ENCODE peak calls at places on chromosome 9, in five cellular contexts. S is body of pancreas, G is MM.1S, W is BJ, J is WERI-Rb-1. O is an unnamed sample.
A peak's percentile ranks its signal among the peaks of the same experiment; 100 is the strongest.

GRCh38 chr9:20649381-20649780 is 27.1 kb upstream of the MLLT3 start:
- DNase-seq in S (no peak), G (no peak), W (no peak), J (no peak), O (no peak)

GRCh38 chr9:125829743-125830142 is 82.6 kb downstream of the PBX3 start:
- DNase-seq in S (no peak), G (no peak), W (no peak), J (no peak), O (peak; percentile 35)

GRCh38 chr9:132591751-132592314 is 9.4 kb downstream of the BARHL1 start:
- DNase-seq in S (no peak), G (no peak), W (no peak), J (no peak), O (no peak)

GRCh38 chr9:4937436-4937835 is 47.6 kb upstream of the JAK2 start:
- DNase-seq in S (no peak), G (no peak), W (no peak), J (no peak), O (no peak)

GRCh38 chr9:124470726-124471125 is 20.5 kb downstream of the ADGRD2 start:
- DNase-seq in S (no peak), G (no peak), W (no peak), J (no peak), O (no peak)

GRCh38 chr9:764105-764524 is 77.4 kb upstream of the DMRT1 start:
- DNase-seq in S (peak; percentile 72), G (no peak), W (no peak), J (peak; percentile 67), O (peak; percentile 90)

GRCh38 chr9:117103711-117104110 is 311.1 kb downstream of the ASTN2 start:
- DNase-seq in S (no peak), G (peak; percentile 9), W (no peak), J (no peak), O (peak; percentile 64)

GRCh38 chr9:124258765-124259272 is 1.1 kb downstream of the NEK6 start:
- DNase-seq in S (no peak), G (no peak), W (no peak), J (no peak), O (no peak)

GRCh38 chr9:107614765-107615164 is 125.2 kb upstream of the KLF4 start:
- DNase-seq in S (no peak), G (no peak), W (no peak), J (no peak), O (no peak)

GRCh38 chr9:92064711-92065110 is 50.5 kb downstream of the SPTLC1 start:
- DNase-seq in S (no peak), G (no peak), W (no peak), J (no peak), O (no peak)

GRCh38 chr9:113579270-113580040 is 115.9 kb downstream of the RGS3 start:
- DNase-seq in S (no peak), G (peak; percentile 42), W (no peak), J (no peak), O (peak; percentile 49)

GRCh38 chr9:74772126-74772525 is 115.6 kb downstream of the TRPM6 start:
- DNase-seq in S (no peak), G (no peak), W (no peak), J (no peak), O (no peak)

GRCh38 chr9:107807183-107807582 is 317.6 kb upstream of the KLF4 start:
- DNase-seq in S (no peak), G (no peak), W (no peak), J (no peak), O (no peak)

GRCh38 chr9:133490865-133491655 is 12.2 kb upstream of the SLC2A6 start:
- DNase-seq in S (no peak), G (no peak), W (no peak), J (no peak), O (no peak)

GRCh38 chr9:114214181-114214580 is 58.8 kb downstream of the COL27A1 start:
- DNase-seq in S (no peak), G (no peak), W (no peak), J (no peak), O (no peak)

GRCh38 chr9:23587903-23588302 is 238.1 kb downstream of the ELAVL2 start:
- DNase-seq in S (no peak), G (no peak), W (no peak), J (peak; percentile 8), O (no peak)

GRCh38 chr9:90099262-90099982 is 494.6 kb downstream of the GADD45G start:
- DNase-seq in S (no peak), G (peak; percentile 13), W (no peak), J (peak; percentile 36), O (peak; percentile 36)

GRCh38 chr9:118992813-118993747 is 376.2 kb downstream of the BRINP1 start:
- DNase-seq in S (no peak), G (no peak), W (no peak), J (no peak), O (no peak)
- H3K4me3 ChIP-seq in S (no peak overlapping the region), G (no peak overlapping the region), W (no peak overlapping the region), J (no peak overlapping the region), O (no peak overlapping the region)

GRCh38 chr9:121725008-121725795 is 73.8 kb downstream of the DAB2IP start:
- DNase-seq in S (peak; percentile 88), G (no peak), W (peak; percentile 97), J (no peak), O (no peak)
- H3K4me3 ChIP-seq in S (no peak overlapping the region), G (no peak overlapping the region), W (no peak overlapping the region), J (no peak overlapping the region), O (no peak overlapping the region)

GRCh38 chr9:136660971-136661540 is 1.7 kb upstream of the EGFL7 start:
- DNase-seq in S (no peak), G (no peak), W (no peak), J (no peak), O (no peak)

GRCh38 chr9:136658849-136659535 is 3.7 kb upstream of the EGFL7 start:
- DNase-seq in S (no peak), G (no peak), W (no peak), J (no peak), O (peak; percentile 20)

GRCh38 chr9:136657975-136658848 is 4.5 kb upstream of the EGFL7 start:
- DNase-seq in S (no peak), G (no peak), W (no peak), J (no peak), O (no peak)

GRCh38 chr9:136661641-136662325 is 933 bp upstream of the EGFL7 start:
- DNase-seq in S (no peak), G (no peak), W (no peak), J (no peak), O (no peak)

GRCh38 chr9:136659861-136660784 is 2.6 kb upstream of the EGFL7 start:
- DNase-seq in S (no peak), G (no peak), W (no peak), J (no peak), O (no peak)
- H3K4me3 ChIP-seq in S (no peak overlapping the region), G (no peak overlapping the region), W (no peak overlapping the region), J (no peak overlapping the region), O (no peak overlapping the region)

GRCh38 chr9:33445941-33446506 is 1.4 kb downstream of the AQP3 start:
- DNase-seq in S (no peak), G (no peak), W (no peak), J (no peak), O (no peak)

GRCh38 chr9:33443047-33443446 is 4.3 kb downstream of the AQP3 start:
- DNase-seq in S (no peak), G (no peak), W (no peak), J (no peak), O (no peak)

GRCh38 chr9:33442125-33442524 is 5.3 kb downstream of the AQP3 start:
- DNase-seq in S (no peak), G (no peak), W (no peak), J (no peak), O (no peak)

GRCh38 chr9:33445389-33445881 is 2.0 kb downstream of the AQP3 start:
- DNase-seq in S (peak; percentile 71), G (no peak), W (no peak), J (no peak), O (no peak)

DNA sequence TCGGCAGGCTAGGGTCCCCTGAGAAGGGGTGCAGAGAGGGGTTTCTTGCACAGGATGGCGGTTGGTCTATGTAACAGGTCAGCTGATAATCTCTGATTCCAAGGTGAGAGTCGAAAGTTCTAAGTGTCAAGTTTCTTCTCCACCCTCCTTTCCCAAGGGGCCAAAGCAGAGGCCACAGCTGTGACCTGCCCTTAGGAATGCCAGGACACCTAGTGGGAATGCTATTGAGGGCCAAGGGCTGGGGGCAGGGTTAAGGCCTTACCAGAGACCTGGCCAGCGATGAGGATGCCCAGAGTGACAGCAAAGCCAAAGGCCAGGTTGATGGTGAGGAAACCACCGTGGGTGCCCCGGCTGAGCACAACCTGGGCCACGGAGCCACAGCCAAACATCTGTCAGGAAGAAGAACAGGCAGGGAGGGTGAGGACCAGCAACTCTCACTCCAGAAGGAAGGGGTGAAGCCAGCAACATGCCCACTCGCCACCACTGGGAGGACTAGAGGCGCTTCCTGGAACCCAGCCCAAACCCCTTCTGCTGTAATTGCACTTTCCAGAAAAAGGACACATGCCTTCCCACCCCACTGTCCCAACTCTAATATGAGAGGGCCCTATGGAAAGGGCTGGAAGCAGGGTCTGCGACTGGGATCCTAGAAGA is 3.8 kb downstream of the AQP3 start:
- DNase-seq in S (no peak), G (no peak), W (no peak), J (no peak), O (no peak)
- H3K4me3 ChIP-seq in S (no peak overlapping the region), G (no peak overlapping the region), W (no peak overlapping the region), J (no peak overlapping the region), O (no peak overlapping the region)

DNA sequence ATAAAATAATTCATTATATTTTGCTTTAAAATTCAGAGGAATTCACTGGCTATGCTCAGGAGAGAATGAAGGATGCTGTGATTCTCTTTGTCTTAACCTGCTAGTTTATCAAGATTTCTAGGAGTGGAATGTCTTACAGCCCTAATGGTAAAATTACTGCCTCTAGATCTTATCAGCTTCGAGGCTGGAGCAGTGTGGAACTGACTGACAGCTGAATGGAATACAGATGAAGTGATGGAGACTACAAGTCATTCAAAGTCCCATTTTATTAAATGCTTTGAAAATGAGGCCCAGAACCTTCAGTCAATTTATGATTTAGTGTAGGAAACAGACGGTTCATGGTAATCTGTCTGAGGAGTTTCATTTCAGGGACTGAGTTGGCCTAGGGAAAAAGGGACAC is 202.1 kb downstream of the RFX3 start:
- DNase-seq in S (no peak), G (no peak), W (no peak), J (no peak), O (no peak)
- H3K4me3 ChIP-seq in S (no peak overlapping the region), G (no peak overlapping the region), W (no peak overlapping the region), J (no peak overlapping the region), O (no peak overlapping the region)

DNA sequence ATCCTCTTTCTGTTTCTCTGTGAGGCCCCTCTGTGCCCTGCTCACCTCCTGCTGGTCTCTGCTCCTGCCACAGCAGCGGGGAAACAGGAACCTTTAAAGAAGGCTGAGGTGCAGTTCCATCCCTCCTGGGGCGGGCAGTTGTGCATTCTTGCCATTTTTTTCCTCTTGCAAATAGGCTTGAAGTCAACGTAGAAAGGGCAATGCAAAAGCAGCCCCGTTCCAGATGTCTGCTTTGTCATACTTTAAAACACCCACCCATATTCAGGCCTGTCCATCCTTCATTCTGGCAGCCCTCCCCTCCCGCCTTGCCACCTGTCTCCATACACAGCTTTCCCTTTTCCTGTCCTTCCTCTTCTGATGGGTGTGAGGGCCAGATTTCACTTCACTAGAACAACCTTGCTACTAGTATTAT is 65.4 kb upstream of the KLF9 start:
- DNase-seq in S (peak; percentile 57), G (no peak), W (no peak), J (peak; percentile 31), O (no peak)
- H3K4me3 ChIP-seq in S (no peak overlapping the region), G (no peak overlapping the region), W (no peak overlapping the region), J (peak overlapping the region; percentile 33), O (no peak overlapping the region)